ENCODE peak calls at places on chromosomes 2 and 18, in six cellular contexts. A is mucosa of descending colon, D is adrenal gland, R is transverse colon, C is sigmoid colon, G is upper lobe of right lung. I is an unnamed sample.

GRCh38 chr18:54209471-54210180 is 14.8 kb downstream of the MBD2 start:
- DNase-seq in A (no peak), R (no peak), C (no peak), D (no peak), G (no peak), I (no peak)

GRCh38 chr18:32891797-32892196 is 119.0 kb upstream of the KLHL14 start:
- DNase-seq in G (no peak), D (no peak), R (no peak), A (no peak), C (no peak), I (no peak)

GRCh38 chr2:157179706-157180105 is 77.8 kb upstream of the GALNT5 start:
- DNase-seq in D (no peak), G (no peak), C (no peak), R (no peak), A (no peak), I (no peak)

GRCh38 chr2:172247203-172247602 is 144.5 kb upstream of the DLX2 start:
- DNase-seq in D (no peak), G (no peak), R (no peak), C (no peak), A (no peak), I (no peak)

GRCh38 chr2:132757676-132758075 is 87.7 kb upstream of the LYPD1 start:
- DNase-seq in A (no peak), R (no peak), C (no peak), G (no peak), D (no peak), I (no peak)

GRCh38 chr2:88066543-88066942 is 1.1 kb upstream of the SMYD1 start:
- DNase-seq in D (no peak), C (no peak), G (no peak), R (no peak), A (no peak), I (no peak)

GRCh38 chr18:46264255-46264654 is 160.1 kb downstream of the HAUS1 start:
- DNase-seq in A (no peak), R (no peak), G (no peak), C (no peak), D (no peak), I (no peak)

GRCh38 chr2:152054593-152054992 is 44.3 kb downstream of the CACNB4 start:
- DNase-seq in R (no peak), A (no peak), C (no peak), G (no peak), D (no peak), I (no peak)

GRCh38 chr18:2617974-2618373 is 37.6 kb upstream of the SMCHD1 start:
- DNase-seq in G (no peak), D (no peak), R (no peak), A (no peak), C (no peak), I (no peak)

GRCh38 chr2:73082523-73083410 is 11.3 kb upstream of the SFXN5 start:
- DNase-seq in A (no peak), C (no peak), R (no peak), D (no peak), G (no peak), I (no peak)

GRCh38 chr18:7158201-7158600 is 40.6 kb upstream of the LAMA1 start:
- DNase-seq in D (no peak), A (no peak), C (peak; percentile 22), R (no peak), G (no peak), I (no peak)

GRCh38 chr2:37920570-37920969 is 4.5 kb upstream of the RMDN2 start:
- DNase-seq in A (no peak), R (no peak), C (no peak), D (no peak), G (no peak), I (no peak)

GRCh38 chr2:121350884-121351283 is 65.9 kb upstream of the TFCP2L1 start:
- DNase-seq in D (no peak), C (peak; percentile 34), G (no peak), R (no peak), A (no peak), I (no peak)

GRCh38 chr2:121350402-121350775 is 65.4 kb upstream of the TFCP2L1 start:
- DNase-seq in C (no peak), R (no peak), D (no peak), A (no peak), G (no peak), I (no peak)

GRCh38 chr2:121351521-121352318 is 66.7 kb upstream of the TFCP2L1 start:
- DNase-seq in G (no peak), A (no peak), D (no peak), R (no peak), C (peak; percentile 50), I (no peak)

GRCh38 chr2:121348128-121348740 is 63.2 kb upstream of the TFCP2L1 start:
- DNase-seq in R (no peak), G (no peak), C (peak; percentile 47), D (no peak), A (no peak), I (no peak)

DNA sequence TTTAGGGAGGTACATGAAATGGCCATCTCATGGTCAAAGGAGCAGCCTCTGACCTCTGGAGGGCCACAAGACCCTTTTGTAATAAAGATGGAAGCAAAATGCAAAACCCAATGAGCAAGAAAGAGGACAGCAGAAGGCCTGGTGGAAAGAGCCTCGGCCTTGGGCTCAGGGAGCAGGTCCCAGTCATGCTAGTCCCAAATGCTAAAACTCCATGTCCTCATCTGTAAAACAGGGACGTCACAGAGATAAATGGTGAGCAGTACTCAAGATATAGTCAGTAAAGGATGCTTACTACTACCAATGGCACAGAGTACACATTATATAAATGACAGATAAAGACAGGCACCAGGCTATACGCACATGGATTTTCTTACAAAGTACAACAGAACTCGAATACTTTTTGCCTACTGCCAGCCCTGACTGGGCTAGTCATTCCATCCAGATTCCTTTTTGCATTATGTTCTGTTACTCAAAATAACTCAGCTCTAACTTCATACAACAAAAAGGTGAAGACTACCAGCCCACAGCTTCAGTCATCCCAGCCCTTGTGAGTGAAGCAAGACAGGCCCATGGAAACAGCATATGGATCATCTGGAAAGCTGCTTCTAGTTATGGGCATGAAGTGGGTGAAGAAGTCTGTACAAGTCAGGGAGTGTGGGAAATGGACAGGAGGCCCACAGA is 64.9 kb upstream of the TFCP2L1 start:
- DNase-seq in R (no peak), D (no peak), C (no peak), G (no peak), A (no peak), I (no peak)
- H3K36me3 ChIP-seq in R (no peaks in the 10 kb centered on the region), D (no peaks in the 10 kb centered on the region), C (peaks cover 100% of the 10 kb centered on the region), G (peaks cover 98% of the 10 kb centered on the region), A (peaks cover 10% of the 10 kb centered on the region), I (peaks cover 98% of the 10 kb centered on the region)

DNA sequence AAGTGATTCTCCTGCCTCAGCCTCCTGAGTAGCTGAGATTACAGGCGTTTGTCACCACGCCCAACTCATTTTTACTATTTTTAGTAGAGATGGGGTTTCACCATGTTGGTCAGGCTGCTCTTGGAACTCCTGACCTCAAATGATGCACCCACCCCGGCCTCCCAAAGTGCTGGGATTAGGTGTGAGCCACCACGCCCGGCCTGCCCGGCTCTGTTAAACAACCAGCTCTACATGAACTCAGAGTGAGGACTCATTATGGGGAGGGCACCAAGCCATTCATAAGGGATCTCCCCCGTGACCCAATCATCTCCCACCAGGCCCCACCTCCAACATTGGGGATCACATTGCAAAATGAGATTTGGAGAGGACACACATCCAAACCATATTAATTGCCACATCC is 8.8 kb downstream of the ATIC start:
- DNase-seq in C (no peak), A (no peak), D (no peak), R (no peak), G (no peak), I (no peak)
- H3K36me3 ChIP-seq in C (peaks cover 57% of the 10 kb centered on the region), A (no peaks in the 10 kb centered on the region), D (no peaks in the 10 kb centered on the region), R (no peaks in the 10 kb centered on the region), G (peaks cover 45% of the 10 kb centered on the region), I (no peaks in the 10 kb centered on the region)

GRCh38 chr2:182729710-182730339 is 13.8 kb downstream of the DNAJC10 start:
- DNase-seq in G (no peak), A (no peak), D (no peak), R (no peak), C (no peak), I (no peak)
- H3K36me3 ChIP-seq in G (peaks cover 52% of the 10 kb centered on the region), A (no peaks in the 10 kb centered on the region), D (no peaks in the 10 kb centered on the region), R (peaks cover 3% of the 10 kb centered on the region), C (peaks cover 57% of the 10 kb centered on the region), I (peaks cover 2% of the 10 kb centered on the region)

GRCh38 chr2:105595536-105595935 is 149.2 kb upstream of the NCK2 start:
- DNase-seq in A (no peak), R (no peak), D (no peak), C (no peak), G (no peak), I (no peak)
- H3K36me3 ChIP-seq in A (no peaks in the 10 kb centered on the region), R (no peaks in the 10 kb centered on the region), D (no peaks in the 10 kb centered on the region), C (no peaks in the 10 kb centered on the region), G (no peaks in the 10 kb centered on the region), I (no peaks in the 10 kb centered on the region)

DNA sequence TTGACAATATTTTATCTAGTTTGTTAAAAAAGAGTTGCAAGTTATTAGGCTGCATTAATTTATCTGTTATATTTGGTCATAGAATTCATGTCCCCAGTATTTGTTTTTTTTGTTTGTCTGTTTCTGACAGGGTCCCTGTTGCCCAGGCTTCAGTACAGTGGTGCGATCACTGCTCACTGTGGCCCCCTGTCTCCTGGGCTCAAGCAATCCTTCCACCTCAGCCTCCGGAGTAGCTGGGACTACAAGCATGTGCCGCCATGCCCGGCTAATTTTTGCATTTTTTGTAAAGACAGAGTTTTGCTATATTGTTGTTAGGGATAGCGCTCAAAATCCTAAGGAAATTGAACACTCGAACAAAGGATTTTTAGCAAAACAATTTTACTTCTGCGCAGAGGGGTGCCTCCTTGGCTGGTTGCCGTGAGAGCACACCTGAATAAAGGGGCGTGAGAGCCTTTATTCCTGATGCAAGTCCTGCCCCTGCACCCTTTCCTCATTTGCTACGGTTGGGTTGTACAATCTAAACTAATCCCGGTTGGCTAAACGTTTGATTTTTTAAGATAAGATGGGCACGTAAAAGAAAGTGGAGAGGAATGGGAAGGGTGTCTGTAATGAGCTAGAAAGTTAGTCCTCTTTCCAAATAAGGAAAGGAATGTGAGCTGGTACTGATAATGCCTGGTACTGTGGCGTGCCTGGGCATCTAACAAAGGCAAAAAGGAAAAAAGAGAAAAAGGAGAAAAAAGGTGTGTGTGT is 65.5 kb downstream of the COMMD1 start:
- DNase-seq in R (no peak), G (no peak), A (no peak), D (no peak), C (no peak), I (no peak)
- H3K36me3 ChIP-seq in R (no peaks in the 10 kb centered on the region), G (no peaks in the 10 kb centered on the region), A (no peaks in the 10 kb centered on the region), D (no peaks in the 10 kb centered on the region), C (no peaks in the 10 kb centered on the region), I (no peaks in the 10 kb centered on the region)

DNA sequence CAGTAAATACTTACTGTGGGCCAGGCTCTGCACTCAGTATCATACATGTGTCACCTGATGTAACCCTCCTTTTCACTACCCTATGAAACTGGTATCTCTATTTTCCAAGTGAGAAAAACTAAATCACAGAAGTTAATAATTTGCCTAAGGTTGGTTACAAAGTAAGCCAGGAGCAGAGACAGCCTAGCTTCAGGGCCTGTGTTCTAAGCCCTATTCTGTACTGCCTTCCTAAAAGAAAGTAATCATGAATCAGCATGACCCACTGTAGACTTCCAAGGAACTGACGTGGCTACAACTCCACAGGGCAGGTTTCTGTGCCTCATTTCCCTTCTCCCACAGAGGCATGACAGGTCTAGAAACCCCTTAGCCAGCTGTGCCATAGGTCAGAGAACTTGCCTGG is 14.3 kb downstream of the ZNF142 start:
- DNase-seq in C (no peak), G (no peak), A (no peak), D (no peak), R (no peak), I (no peak)
- H3K36me3 ChIP-seq in C (peaks cover 96% of the 10 kb centered on the region), G (peaks cover 93% of the 10 kb centered on the region), A (peaks cover 15% of the 10 kb centered on the region), D (no peaks in the 10 kb centered on the region), R (peaks cover 6% of the 10 kb centered on the region), I (peaks cover 7% of the 10 kb centered on the region)